ENCODE peak calls at places on chromosomes 1 and 21, in six cellular contexts. O is PC-9, Z is left ventricle myocardium inferior, X is pancreas, D is fibroblast of lung, A is fibroblast of pulmonary artery. C is an unnamed sample.

GRCh38 chr1:11654571-11655262 is at the start of gene FBXO44:
- DNase-seq in O (no peak), Z (peak; percentile 44), X (peak; percentile 89), D (no peak), A (no peak), C (no peak)

GRCh38 chr21:25733859-25734653 is 648 bp downstream of the ATP5PF start:
- DNase-seq in O (no peak), Z (no peak), X (no peak), D (peak; percentile 48), A (peak; percentile 31), C (peak; percentile 18)

GRCh38 chr1:37429038-37429437 is 45.3 kb upstream of the ZC3H12A start:
- DNase-seq in O (no peak), Z (no peak), X (no peak), D (no peak), A (no peak), C (no peak)

GRCh38 chr1:29810121-29811120 is 574.1 kb downstream of the PTPRU start:
- DNase-seq in O (no peak), Z (no peak), X (no peak), D (no peak), A (no peak), C (no peak)

GRCh38 chr21:46322351-46323226 is 1.1 kb downstream of the C21orf58 start:
- DNase-seq in O (no peak), Z (no peak), X (no peak), D (peak; percentile 62), A (peak; percentile 37), C (no peak)

GRCh38 chr1:182957902-182958395 is 5.0 kb upstream of the SHCBP1L start:
- DNase-seq in O (no peak), Z (no peak), X (no peak), D (no peak), A (no peak), C (no peak)

GRCh38 chr1:22279735-22280134 is 136.8 kb upstream of the WNT4 start:
- DNase-seq in O (no peak), Z (no peak), X (no peak), D (no peak), A (no peak), C (no peak)

GRCh38 chr21:46634427-46634826 is 1.0 kb upstream of the PRMT2 start:
- DNase-seq in O (no peak), Z (no peak), X (no peak), D (no peak), A (no peak), C (peak; percentile 28)

GRCh38 chr21:43917515-43918384 is 52.7 kb downstream of the AGPAT3 start:
- DNase-seq in O (no peak), Z (no peak), X (no peak), D (no peak), A (no peak), C (no peak)

GRCh38 chr1:163730366-163730765 is 408.6 kb downstream of the NUF2 start:
- DNase-seq in O (no peak), Z (no peak), X (no peak), D (peak; percentile 45), A (peak; percentile 11), C (no peak)

GRCh38 chr1:161973924-161974845 is 49.5 kb downstream of the OLFML2B start:
- DNase-seq in O (no peak), Z (peak; percentile 63), X (no peak), D (no peak), A (no peak), C (peak; percentile 53)

GRCh38 chr1:85607126-85607912 is 26.8 kb downstream of the CCN1 start:
- DNase-seq in O (peak; percentile 100), Z (no peak), X (no peak), D (peak; percentile 100), A (peak; percentile 98), C (peak; percentile 94)

DNA sequence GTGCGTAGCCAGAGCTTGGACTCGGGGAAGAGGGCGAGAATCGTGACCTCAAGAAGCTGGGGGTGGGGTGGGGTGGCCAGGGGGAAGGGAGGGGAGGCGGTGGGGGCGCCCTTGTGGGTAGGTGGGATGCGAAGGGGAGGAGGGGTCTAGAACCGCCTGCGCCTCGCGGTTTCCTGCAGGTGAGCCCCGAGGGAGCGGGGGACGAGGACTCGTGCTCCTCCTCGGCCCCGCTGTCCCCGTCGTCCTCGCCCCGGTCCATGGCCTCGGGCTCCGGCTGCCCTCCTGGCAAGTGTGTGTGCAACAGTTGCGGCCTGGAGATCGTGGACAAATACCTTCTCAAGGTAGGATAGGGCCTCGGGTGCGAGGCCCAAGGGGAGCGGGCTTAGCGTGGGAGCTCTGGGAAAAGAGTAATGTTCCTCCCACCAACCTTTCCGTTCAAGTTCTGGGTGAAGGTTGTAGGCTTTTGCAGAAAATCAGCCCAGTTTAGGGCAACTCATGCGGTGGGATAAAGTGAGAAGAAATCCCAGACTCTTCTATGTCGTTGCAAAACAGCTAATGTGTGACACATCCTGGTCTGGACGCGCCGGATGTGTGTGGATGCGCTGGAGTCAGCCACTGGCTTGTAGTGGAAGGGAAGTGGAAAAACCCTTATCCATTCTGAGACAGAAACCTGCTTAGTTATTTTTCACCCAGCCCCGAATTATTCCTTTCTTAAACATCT is 2.9 kb downstream of the LHX8 start:
- DNase-seq in O (no peak), Z (no peak), X (no peak), D (peak; percentile 6), A (peak; percentile 17), C (no peak)
- H3K4me3 ChIP-seq in O (no peak overlapping the region), Z (peak overlapping the region; percentile 50), X (no peak overlapping the region), D (no peak overlapping the region), A (no peak overlapping the region), C (no peak overlapping the region)

GRCh38 chr1:18109058-18109755 is 1.6 kb downstream of the IGSF21 start:
- DNase-seq in O (no peak), Z (no peak), X (no peak), D (no peak), A (no peak), C (no peak)
- H3K4me3 ChIP-seq in O (no peak overlapping the region), Z (peak overlapping the region; percentile 50), X (no peak overlapping the region), D (no peak overlapping the region), A (no peak overlapping the region), C (no peak overlapping the region)

GRCh38 chr1:44810101-44810761 is 1.9 kb downstream of the BTBD19 start:
- DNase-seq in O (peak; percentile 54), Z (peak; percentile 63), X (peak; percentile 68), D (peak; percentile 38), A (no peak), C (no peak)
- H3K4me3 ChIP-seq in O (no peak overlapping the region), Z (peak overlapping the region; percentile 61), X (no peak overlapping the region), D (no peak overlapping the region), A (peak overlapping the region; percentile 67), C (no peak overlapping the region)

DNA sequence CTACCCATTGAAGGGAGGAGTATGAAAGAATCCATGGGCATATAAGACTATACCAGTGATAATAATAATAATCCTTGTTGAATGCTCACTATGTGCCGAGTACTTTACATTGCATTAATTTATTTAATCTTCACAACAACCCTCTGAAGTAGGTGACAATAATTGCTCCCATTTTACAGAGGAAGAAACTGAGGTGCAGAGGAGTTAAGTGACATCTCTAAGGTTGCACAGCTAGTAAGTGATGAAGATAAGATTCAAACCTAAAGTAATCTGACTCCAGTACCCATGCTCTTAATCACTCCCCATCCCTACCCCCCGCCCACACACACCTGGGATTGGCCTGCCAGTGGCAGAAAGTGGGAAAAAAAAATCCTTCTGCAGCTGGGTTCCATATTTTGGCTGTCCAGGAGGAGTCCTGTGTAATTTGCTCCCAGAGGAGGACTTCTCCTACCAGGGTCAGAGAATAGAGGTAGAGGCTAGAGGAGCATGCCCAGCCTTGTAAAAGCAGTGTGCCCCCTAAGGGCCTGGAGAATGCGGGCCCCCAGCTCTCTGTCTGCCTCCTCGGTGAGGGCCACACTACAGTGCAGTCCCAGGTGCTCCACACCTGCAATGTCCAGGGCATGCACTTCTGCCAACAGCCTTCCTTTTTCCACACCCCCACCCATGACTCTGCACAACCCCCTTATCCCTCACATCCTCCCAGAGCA is 57.8 kb downstream of the TMEM53 start:
- DNase-seq in O (no peak), Z (no peak), X (no peak), D (no peak), A (no peak), C (no peak)
- H3K4me3 ChIP-seq in O (no peak overlapping the region), Z (peak overlapping the region; percentile 62), X (peak overlapping the region; percentile 43), D (no peak overlapping the region), A (no peak overlapping the region), C (no peak overlapping the region)

GRCh38 chr1:207243756-207244408 is 77.6 kb upstream of the CD55 start:
- DNase-seq in O (no peak), Z (no peak), X (no peak), D (no peak), A (no peak), C (no peak)

GRCh38 chr1:207244409-207244801 is 77.1 kb upstream of the CD55 start:
- DNase-seq in O (no peak), Z (no peak), X (no peak), D (no peak), A (no peak), C (no peak)

GRCh38 chr1:207248544-207249206 is 72.8 kb upstream of the CD55 start:
- DNase-seq in O (no peak), Z (no peak), X (no peak), D (no peak), A (no peak), C (no peak)

GRCh38 chr1:207242911-207243310 is 78.6 kb upstream of the CD55 start:
- DNase-seq in O (no peak), Z (no peak), X (no peak), D (no peak), A (no peak), C (no peak)

DNA sequence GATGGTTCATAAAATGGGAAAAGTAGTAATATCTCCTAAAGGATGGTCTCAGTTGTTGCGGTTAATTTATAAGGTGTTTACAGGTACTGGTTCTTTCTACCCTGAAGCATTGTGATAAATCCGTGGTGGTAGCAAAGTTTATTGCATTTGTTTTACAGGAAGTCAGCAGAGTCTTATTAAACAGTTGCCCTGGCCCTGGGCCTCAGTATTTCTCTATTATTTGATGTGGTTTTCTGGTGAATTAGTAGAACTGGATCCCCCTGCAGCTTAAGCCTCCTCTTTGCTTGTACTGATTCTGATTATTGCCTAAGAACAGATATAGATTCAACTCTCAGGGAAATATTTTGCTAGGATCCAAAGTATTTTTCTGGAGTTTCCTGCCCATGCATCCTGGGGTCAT is 76.4 kb upstream of the CD55 start:
- DNase-seq in O (no peak), Z (no peak), X (no peak), D (no peak), A (no peak), C (peak; percentile 20)
- H3K4me3 ChIP-seq in O (no peak overlapping the region), Z (no peak overlapping the region), X (no peak overlapping the region), D (no peak overlapping the region), A (no peak overlapping the region), C (no peak overlapping the region)

DNA sequence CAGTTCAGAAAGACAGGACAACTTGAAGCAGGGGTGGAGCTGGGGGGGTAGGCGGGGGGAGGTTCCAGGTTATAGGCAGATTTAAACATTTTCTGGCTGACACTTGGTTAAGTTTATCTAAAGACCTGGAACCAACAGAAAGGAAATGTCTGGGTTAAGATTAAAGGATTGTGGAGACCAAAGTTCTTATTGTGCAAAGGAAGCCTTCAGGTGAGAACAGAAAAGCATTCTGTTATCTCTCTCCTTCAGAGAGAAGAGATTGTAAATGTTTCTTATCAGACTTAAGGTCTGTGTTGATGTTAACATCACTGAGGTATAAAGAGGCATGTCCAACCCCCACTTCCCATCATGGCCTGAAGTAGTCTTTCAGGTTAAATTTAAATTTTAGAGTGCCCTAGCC is 3.7 kb upstream of the ACADM start:
- DNase-seq in O (no peak), Z (no peak), X (no peak), D (no peak), A (no peak), C (no peak)
- H3K4me3 ChIP-seq in O (no peak overlapping the region), Z (no peak overlapping the region), X (no peak overlapping the region), D (no peak overlapping the region), A (no peak overlapping the region), C (no peak overlapping the region)

GRCh38 chr1:155695107-155695506 is 6.2 kb downstream of the DAP3 start:
- DNase-seq in O (no peak), Z (no peak), X (no peak), D (no peak), A (no peak), C (no peak)
- H3K4me3 ChIP-seq in O (no peak overlapping the region), Z (no peak overlapping the region), X (no peak overlapping the region), D (no peak overlapping the region), A (no peak overlapping the region), C (no peak overlapping the region)

C was measured in SJCRH30.